ENCODE peak calls at places on chromosomes 5 and 9, in five cellular contexts. H is A673, T is ascending aorta, N is fibroblast of lung, S is IMR-90. Z is an unnamed sample.

GRCh38 chr9:134936762-134937555 is 19.2 kb upstream of the FCN1 start:
- DNase-seq in T (no peak), N (no peak), H (no peak), S (no peak), Z (no peak)

GRCh38 chr5:6902597-6902996 is 189.4 kb downstream of the TENT4A start:
- DNase-seq in H (no peak), T (no peak), S (no peak), N (no peak), Z (no peak)

GRCh38 chr5:1410156-1411014 is 34.9 kb downstream of the SLC6A3 start:
- DNase-seq in N (no peak), S (no peak), T (peak; percentile 42), H (no peak), Z (no peak)

GRCh38 chr5:30105186-30105585 is 1088.3 kb upstream of the CDH6 start:
- DNase-seq in S (no peak), T (no peak), H (peak; percentile 21), N (no peak), Z (no peak)

GRCh38 chr5:102313907-102314306 is 17.8 kb upstream of the SLCO4C1 start:
- DNase-seq in T (no peak), S (no peak), N (no peak), H (no peak), Z (no peak)

GRCh38 chr5:141618030-141618803 is 583 bp downstream of the DIAPH1 start:
- DNase-seq in H (peak; percentile 53), S (peak; percentile 13), T (peak; percentile 73), N (no peak), Z (peak; percentile 58)

GRCh38 chr9:137205126-137206069 is at the start of the genes NDOR1 and TMEM203:
- DNase-seq in N (peak; percentile 78), H (peak; percentile 93), S (peak; percentile 77), T (peak; percentile 94), Z (peak; percentile 88)

GRCh38 chr5:154285661-154286408 is 95.3 kb downstream of the GALNT10 start:
- DNase-seq in N (no peak), H (no peak), T (no peak), S (peak; percentile 81), Z (no peak)

GRCh38 chr5:176739461-176740051 is 70.8 kb upstream of the UNC5A start:
- DNase-seq in H (peak; percentile 46), T (peak; percentile 37), S (no peak), N (no peak), Z (no peak)

GRCh38 chr9:13267743-13268142 is 11.7 kb downstream of the MPDZ start:
- DNase-seq in T (no peak), S (peak; percentile 94), N (peak; percentile 80), H (peak; percentile 78), Z (peak; percentile 56)

GRCh38 chr5:16934669-16935068 is 1.4 kb downstream of the MYO10 start:
- DNase-seq in H (no peak), S (peak; percentile 45), N (peak; percentile 64), T (no peak), Z (no peak)

GRCh38 chr9:129023908-129024233 is 4.3 kb downstream of the SH3GLB2 start:
- DNase-seq in T (no peak), H (no peak), N (no peak), S (no peak), Z (no peak)

GRCh38 chr5:86337667-86338460 is 279.9 kb upstream of the COX7C start:
- DNase-seq in H (no peak), T (no peak), S (no peak), N (no peak), Z (no peak)

GRCh38 chr5:39400711-39401385 is 23.9 kb downstream of the DAB2 start:
- DNase-seq in H (no peak), T (no peak), N (peak; percentile 31), S (peak; percentile 67), Z (no peak)

GRCh38 chr5:56534102-56534501 is 281.2 kb upstream of the MAP3K1 start:
- DNase-seq in N (no peak), H (no peak), S (no peak), T (no peak), Z (no peak)

GRCh38 chr5:56247596-56247995 is 14.5 kb upstream of the ANKRD55 start:
- DNase-seq in H (no peak), S (peak; percentile 53), T (no peak), N (peak; percentile 83), Z (no peak)

GRCh38 chr9:13351768-13352386 is 72.4 kb upstream of the MPDZ start:
- DNase-seq in N (peak; percentile 83), T (no peak), S (peak; percentile 65), H (peak; percentile 63), Z (no peak)

GRCh38 chr5:170333161-170333909 is 35.8 kb upstream of the LCP2 start:
- DNase-seq in T (no peak), S (no peak), H (peak; percentile 86), N (no peak), Z (no peak)

GRCh38 chr5:27523629-27524028 is 485.2 kb upstream of the CDH9 start:
- DNase-seq in S (no peak), N (no peak), H (no peak), T (no peak), Z (no peak)

GRCh38 chr5:150353395-150353675 is 4.2 kb upstream of the TCOF1 start:
- DNase-seq in N (no peak), S (no peak), H (no peak), T (no peak), Z (no peak)

GRCh38 chr5:181052928-181053759 is 13.1 kb downstream of the BTNL9 start:
- DNase-seq in S (no peak), T (no peak), N (no peak), H (no peak), Z (no peak)

DNA sequence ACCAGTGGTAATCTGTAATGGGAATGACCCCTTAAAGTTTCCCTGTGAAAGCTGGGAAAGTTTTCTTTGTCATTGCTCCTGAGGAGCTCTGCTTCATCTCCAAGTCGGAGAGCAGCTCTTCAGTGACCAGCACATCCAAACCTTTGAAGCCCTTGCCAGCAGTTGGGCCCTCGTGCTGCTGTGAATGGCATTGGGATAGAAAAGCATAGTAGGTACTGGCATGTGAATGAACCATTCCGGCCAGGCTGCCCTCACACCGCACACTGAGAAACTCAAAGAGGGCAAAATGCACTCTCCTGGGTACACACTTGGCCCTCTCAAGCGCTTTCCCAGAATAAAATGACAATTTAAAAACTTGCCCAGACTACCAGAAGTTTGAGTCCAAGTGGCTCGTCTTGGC is 1135.0 kb upstream of the WWC1 start:
- DNase-seq in H (no peak), T (no peak), S (no peak), N (no peak), Z (no peak)
- H3K4me1 ChIP-seq in H (peaks cover 44% of the 10 kb centered on the region), T (no peaks in the 10 kb centered on the region), S (no peaks in the 10 kb centered on the region), N (no peaks in the 10 kb centered on the region), Z (no peaks in the 10 kb centered on the region)

DNA sequence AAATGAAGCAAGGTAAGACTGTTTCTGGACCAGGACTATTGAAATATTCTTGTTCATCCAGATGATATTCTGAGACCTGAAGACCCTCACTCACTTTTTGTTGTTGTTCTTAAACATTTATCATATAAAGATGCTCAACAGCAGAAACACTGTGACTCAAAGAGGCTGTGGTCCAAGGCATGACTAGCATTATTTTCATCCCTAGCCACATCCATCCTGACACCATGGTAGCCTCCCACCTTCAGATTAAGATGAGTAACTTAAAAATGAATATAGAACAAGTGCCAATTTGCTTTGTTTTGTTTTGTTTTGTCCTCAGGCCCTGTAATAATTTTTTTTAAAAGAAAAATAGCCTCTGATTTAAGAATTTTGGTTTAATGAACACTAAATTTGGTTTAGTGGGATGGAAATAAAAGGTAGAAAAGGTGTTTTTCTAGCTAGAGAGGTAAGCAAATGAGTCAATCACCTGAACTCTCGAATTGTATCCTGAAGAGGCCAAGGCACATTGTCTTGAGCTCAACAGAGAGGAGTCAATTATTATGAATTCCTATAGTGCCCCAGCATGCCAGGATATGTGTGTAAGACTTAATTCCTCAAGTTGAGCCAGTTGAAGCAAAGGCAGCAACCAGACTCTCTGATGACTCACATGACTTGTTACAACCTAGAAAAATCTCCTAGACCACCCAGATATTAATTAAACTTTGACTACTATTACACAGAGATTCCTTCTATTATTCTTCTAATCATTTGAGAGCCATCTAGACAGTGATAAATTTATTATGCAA is 380.1 kb upstream of the TUSC1 start:
- DNase-seq in H (no peak), S (no peak), T (no peak), N (no peak), Z (no peak)
- H3K9me3 ChIP-seq in H (no peaks in the 10 kb centered on the region), S (no peaks in the 10 kb centered on the region), T (no peaks in the 10 kb centered on the region), N (no peaks in the 10 kb centered on the region), Z (no peaks in the 10 kb centered on the region)

DNA sequence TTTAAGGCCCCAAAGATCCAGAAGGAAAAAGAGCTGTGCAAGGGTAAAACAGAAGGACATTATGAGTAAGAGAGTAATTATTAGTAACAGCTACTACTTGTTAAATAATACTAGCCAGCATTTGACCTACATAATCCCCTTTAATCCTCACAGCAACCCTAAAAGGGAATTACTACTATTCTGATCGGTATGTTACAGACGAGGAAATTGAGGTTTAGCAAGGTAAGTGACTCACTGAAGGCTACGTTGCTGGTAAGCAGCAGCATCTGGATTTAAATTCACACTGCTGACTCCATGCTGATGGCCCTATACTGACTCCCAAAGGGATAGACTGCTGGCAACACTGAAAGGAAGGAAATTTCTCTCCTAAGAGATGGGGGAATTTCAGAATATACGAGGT is 3.7 kb upstream of the FSD1L start:
- DNase-seq in N (no peak), H (no peak), T (no peak), S (peak; percentile 76), Z (no peak)
- H3K27ac ChIP-seq in N (no peak overlapping the region), H (no peak overlapping the region), T (no peak overlapping the region), S (no peak overlapping the region), Z (no peak overlapping the region)

DNA sequence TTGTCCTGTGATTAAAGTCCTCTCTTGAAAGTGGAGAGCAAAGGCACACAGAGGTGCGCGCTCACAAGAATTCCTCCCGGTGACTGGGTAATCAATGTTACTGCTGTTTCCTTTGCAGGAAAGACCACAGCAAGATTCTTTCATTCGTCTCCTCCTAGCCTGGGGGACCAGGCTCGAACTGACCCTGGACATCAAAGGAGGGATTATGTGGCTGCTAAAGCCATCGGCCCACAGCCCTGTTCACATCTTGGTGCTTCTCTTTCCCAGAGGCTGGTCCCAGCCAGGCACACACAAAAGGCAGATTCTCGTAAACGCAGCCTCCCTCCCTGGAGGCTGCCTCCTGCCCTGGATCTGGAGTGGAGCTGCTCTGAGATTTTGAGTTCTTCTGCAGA is 230.9 kb downstream of the FANCC start:
- DNase-seq in N (no peak), H (no peak), S (no peak), T (no peak), Z (no peak)
- H3K4me1 ChIP-seq in N (peaks cover 31% of the 10 kb centered on the region), H (no peaks in the 10 kb centered on the region), S (peaks cover 14% of the 10 kb centered on the region), T (peaks cover 45% of the 10 kb centered on the region), Z (peaks cover 45% of the 10 kb centered on the region)

DNA sequence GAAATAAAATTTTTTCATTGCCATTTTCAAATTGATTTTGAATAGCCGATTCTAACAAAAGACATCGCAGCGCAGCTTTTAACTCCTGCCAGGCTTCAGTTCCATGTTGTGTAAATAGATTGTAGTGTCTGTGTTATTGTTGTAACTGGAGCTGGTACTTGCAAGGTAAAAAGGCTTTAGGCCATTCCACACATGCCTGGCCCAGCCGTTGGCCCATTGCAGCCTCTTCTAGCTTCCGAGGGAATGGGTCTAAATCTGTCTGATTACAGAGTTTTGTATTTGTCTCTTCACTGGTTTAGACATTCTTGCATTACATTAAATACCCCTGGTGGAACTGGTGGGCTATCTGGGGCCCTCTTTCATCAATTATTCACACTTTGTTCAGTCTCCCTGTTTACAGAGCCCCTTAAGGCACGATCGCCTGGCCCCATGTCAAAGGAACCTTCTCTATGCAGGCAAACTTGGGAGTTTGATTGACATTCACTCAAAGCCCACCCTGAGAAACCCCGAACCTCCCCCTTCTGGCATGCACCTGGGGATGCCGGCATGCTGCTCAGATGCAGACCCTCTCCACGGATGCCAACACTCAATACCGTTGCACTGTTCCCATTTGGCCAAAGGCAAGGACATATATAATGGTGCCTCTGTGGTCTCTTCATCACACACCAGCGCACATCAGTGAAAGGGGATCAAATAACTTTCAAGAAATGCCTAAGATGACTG is 281.7 kb upstream of the IRX2 start:
- DNase-seq in N (no peak), S (no peak), H (no peak), T (no peak), Z (no peak)
- H3K9me3 ChIP-seq in N (no peaks in the 10 kb centered on the region), S (peaks cover 45% of the 10 kb centered on the region), H (peaks cover 17% of the 10 kb centered on the region), T (no peaks in the 10 kb centered on the region), Z (peaks cover 42% of the 10 kb centered on the region)

Z was measured in SJSA1.